ENCODE peak calls at places on chromosomes 11 and 22, in five cellular contexts. J is K562, X is transverse colon, E is SK-N-SH, V is sigmoid colon. S is an unnamed sample. For H3K27me3, the result is how much of the 10 kb centered on the place peaks cover.

GRCh38 chr11:726278-726915 is 20.4 kb downstream of the EPS8L2 start:
- DNase-seq in J (peak), X (peak), E (peak), V (peak), S (no peak)

GRCh38 chr11:108009497-108010360 is 1.0 kb downstream of the CUL5 start:
- DNase-seq in J (no peak), X (no peak), E (peak), V (no peak), S (no peak)

GRCh38 chr11:86938900-86939880 is 16.0 kb downstream of the FZD4 start:
- DNase-seq in J (peak), X (no peak), E (peak), V (no peak), S (no peak)

GRCh38 chr22:46219650-46220049 is 30.4 kb downstream of the CDPF1 start:
- DNase-seq in J (no peak), X (no peak), E (no peak), V (no peak), S (no peak)

GRCh38 chr22:25829237-25829636 is 87.2 kb downstream of the MYO18B start:
- DNase-seq in J (no peak), X (no peak), E (no peak), V (no peak), S (no peak)

GRCh38 chr11:94876645-94877445 is 96.5 kb downstream of the CWC15 start:
- DNase-seq in J (peak), X (peak), E (no peak), V (peak), S (no peak)

GRCh38 chr11:123478352-123478986 is 48.4 kb downstream of the GRAMD1B start:
- DNase-seq in J (peak), X (peak), E (peak), V (peak), S (no peak)

GRCh38 chr11:99419991-99420390 is 399.2 kb downstream of the CNTN5 start:
- DNase-seq in J (no peak), X (no peak), E (no peak), V (no peak), S (no peak)

GRCh38 chr11:130188047-130188446 is 28.5 kb downstream of the ST14 start:
- DNase-seq in J (no peak), X (no peak), E (no peak), V (no peak), S (no peak)

GRCh38 chr22:25645266-25645665 is 80.8 kb downstream of the GRK3 start:
- DNase-seq in J (no peak), X (no peak), E (no peak), V (no peak), S (no peak)

GRCh38 chr22:35051791-35052190 is 14.2 kb upstream of the ISX start:
- DNase-seq in J (no peak), X (no peak), E (no peak), V (no peak), S (no peak)

GRCh38 chr11:57567512-57568329 is at the start of gene UBE2L6:
- DNase-seq in J (peak), X (peak), E (peak), V (peak), S (peak)

GRCh38 chr22:29359469-29359868 is 28.9 kb downstream of the AP1B1 start:
- DNase-seq in J (peak), X (peak), E (peak), V (peak), S (peak)

GRCh38 chr11:113281052-113281725 is 33.2 kb upstream of the TTC12 start:
- DNase-seq in J (no peak), X (no peak), E (no peak), V (no peak), S (no peak)

GRCh38 chr22:41621099-41621910 is at the start of gene XRCC6:
- DNase-seq in J (peak), X (peak), E (peak), V (peak), S (peak)
- TF ChIP-seq EP300 in J (no peak), X (no peak), E (no peak), V (no peak), S (no peak)

GRCh38 chr11:27465629-27466028 is 7.0 kb downstream of the LGR4 start:
- DNase-seq in J (no peak), X (no peak), E (no peak), V (no peak), S (no peak)
- H3K27ac ChIP-seq in J (no peak), X (peak), E (no peak), V (peak), S (peak)

GRCh38 chr11:20668844-20669832 is at the start of gene NELL1:
- DNase-seq in J (no peak), X (no peak), E (peak), V (no peak), S (no peak)
- H3K27me3 ChIP-seq in J (under half), X (half or more), E (under half), V (half or more), S (half or more)

GRCh38 chr11:111737180-111737876 is 28.9 kb downstream of the PPP2R1B start:
- DNase-seq in J (no peak), X (no peak), E (no peak), V (peak), S (no peak)

GRCh38 chr11:111739299-111739698 is 26.9 kb downstream of the PPP2R1B start:
- DNase-seq in J (no peak), X (no peak), E (no peak), V (no peak), S (no peak)

GRCh38 chr11:111736191-111736590 is 30.0 kb downstream of the PPP2R1B start:
- DNase-seq in J (no peak), X (no peak), E (no peak), V (no peak), S (peak)

GRCh38 chr11:111736621-111737055 is 29.6 kb downstream of the PPP2R1B start:
- DNase-seq in J (no peak), X (no peak), E (no peak), V (no peak), S (no peak)

GRCh38 chr11:111737877-111738205 is 28.3 kb downstream of the PPP2R1B start:
- DNase-seq in J (no peak), X (no peak), E (no peak), V (peak), S (no peak)
- TF ChIP-seq EP300 in J (no peak), X (no peak), E (no peak), V (no peak), S (no peak)

GRCh38 chr22:17866621-17867020 is 92.4 kb upstream of the BID start:
- DNase-seq in J (no peak), X (no peak), E (no peak), V (no peak), S (no peak)

GRCh38 chr22:17864398-17865182 is 90.3 kb upstream of the BID start:
- DNase-seq in J (no peak), X (no peak), E (no peak), V (no peak), S (no peak)

GRCh38 chr22:17867160-17867785 is 93.0 kb upstream of the BID start:
- DNase-seq in J (peak), X (peak), E (peak), V (peak), S (no peak)

GRCh38 chr22:17865183-17866055 is 91.2 kb upstream of the BID start:
- DNase-seq in J (no peak), X (peak), E (no peak), V (no peak), S (no peak)

GRCh38 chr22:17866127-17866526 is 91.9 kb upstream of the BID start:
- DNase-seq in J (no peak), X (no peak), E (no peak), V (no peak), S (no peak)
- H3K27ac ChIP-seq in J (no peak), X (peak), E (no peak), V (peak), S (peak)

S was measured in suprapubic skin.